ENCODE peak calls at places on chromosomes 16 and 17, in five cellular contexts. H is activated CD4-positive, alpha-beta T cell treated with anti-CD3 and anti-CD28 coated beads, Interleukin-2, amount 50 U/mL, for 48 hours; R is NCI-H1930; U is cardiac fibroblast; S is hypothalamus. D is an unnamed sample.

GRCh38 chr17:32488604-32489180 is 1.9 kb downstream of the CDK5R1 start:
- DNase-seq in H (no peak), R (no peak), U (no peak), S (no peak), D (peak)

GRCh38 chr16:3439637-3440036 is 3.7 kb downstream of the ZNF597 start:
- DNase-seq in H (no peak), R (no peak), U (no peak), S (no peak), D (no peak)

GRCh38 chr16:5867250-5867649 is 769.7 kb upstream of the EEF2KMT start:
- DNase-seq in H (no peak), R (no peak), U (no peak), S (no peak), D (no peak)

GRCh38 chr16:1723450-1724147 is 17.6 kb downstream of the MAPK8IP3 start:
- DNase-seq in H (peak), R (no peak), U (peak), S (no peak), D (no peak)

GRCh38 chr16:68313116-68313515 is 2.3 kb downstream of the PRMT7 start:
- DNase-seq in H (no peak), R (no peak), U (no peak), S (no peak), D (no peak)

GRCh38 chr17:7111784-7112526 is 2.7 kb downstream of the ASGR2 start:
- DNase-seq in H (no peak), R (no peak), U (no peak), S (no peak), D (no peak)

GRCh38 chr17:79861371-79862216 is 22.4 kb upstream of the CBX4 start:
- DNase-seq in H (no peak), R (no peak), U (no peak), S (no peak), D (no peak)

GRCh38 chr16:89365044-89365467 is 125.3 kb downstream of the ANKRD11 start:
- DNase-seq in H (no peak), R (no peak), U (peak), S (no peak), D (no peak)

GRCh38 chr17:13385481-13385907 is 216.2 kb downstream of the HS3ST3A1 start:
- DNase-seq in H (no peak), R (no peak), U (peak), S (no peak), D (no peak)

GRCh38 chr16:23826528-23827244 is 9.1 kb upstream of the PRKCB start:
- DNase-seq in H (no peak), R (no peak), U (no peak), S (no peak), D (peak)

GRCh38 chr16:82041542-82041941 is 6.5 kb downstream of the HSD17B2 start:
- DNase-seq in H (no peak), R (no peak), U (no peak), S (no peak), D (no peak)

GRCh38 chr17:82434216-82434565 is 15.8 kb upstream of the OGFOD3 start:
- DNase-seq in H (no peak), R (no peak), U (no peak), S (no peak), D (no peak)

GRCh38 chr16:70253291-70254094 is 1.8 kb upstream of the EXOSC6 start:
- DNase-seq in H (peak), R (peak), U (peak), S (no peak), D (no peak)

GRCh38 chr16:79509221-79509631 is 91.3 kb downstream of the MAF start:
- DNase-seq in H (no peak), R (no peak), U (no peak), S (peak), D (peak)

GRCh38 chr17:29155966-29156338 is 24.2 kb downstream of the MYO18A start:
- DNase-seq in H (no peak), R (no peak), U (no peak), S (no peak), D (no peak)

GRCh38 chr17:50769884-50770283 is 2.6 kb upstream of the ANKRD40CL start:
- DNase-seq in H (no peak), R (no peak), U (no peak), S (no peak), D (peak)

GRCh38 chr17:64583055-64583454 is 76.3 kb downstream of the CEP95 start:
- DNase-seq in H (no peak), R (no peak), U (no peak), S (no peak), D (no peak)

GRCh38 chr17:17884281-17885028 is 47.7 kb upstream of the SREBF1 start:
- DNase-seq in H (no peak), R (no peak), U (no peak), S (no peak), D (no peak)

GRCh38 chr16:49564577-49565224 is 191.1 kb downstream of the C16orf78 start:
- DNase-seq in H (no peak), R (no peak), U (no peak), S (no peak), D (no peak)

GRCh38 chr16:46745594-46745993 is 2.5 kb downstream of the MYLK3 start:
- DNase-seq in H (no peak), R (no peak), U (no peak), S (no peak), D (no peak)

GRCh38 chr17:62179525-62180161 is 114.6 kb upstream of the MED13 start:
- DNase-seq in H (no peak), R (no peak), U (peak), S (no peak), D (peak)

GRCh38 chr17:31427684-31428083 is 36.2 kb downstream of the RAB11FIP4 start:
- DNase-seq in H (no peak), R (no peak), U (no peak), S (no peak), D (no peak)

GRCh38 chr17:21263351-21263750 is 10.1 kb upstream of the NATD1 start:
- DNase-seq in H (no peak), R (no peak), U (peak), S (no peak), D (no peak)